ENCODE peak calls at places on chromosomes 11 and 22, in five cellular contexts. One of them, this sample, is unnamed. For H3K9me2 and H3K4me1, the result is how much of the 10 kb centered on the place peaks cover.

GRCh38 chr11:75475767-75476650 is 43.0 kb upstream of the KLHL35 start:
- DNase-seq in PC-3: peak
- DNase-seq in HCT116: no peak
- DNase-seq in GM23248: peak
- DNase-seq in MM.1S: no peak
- DNase-seq in this sample: peak

GRCh38 chr22:49413551-49413950 is 414.1 kb downstream of the BRD1 start:
- DNase-seq in PC-3: no peak
- DNase-seq in MM.1S: no peak
- DNase-seq in GM23248: no peak
- DNase-seq in HCT116: no peak
- DNase-seq in this sample: no peak

GRCh38 chr11:134040386-134041297 is 28.2 kb upstream of the JAM3 start:
- DNase-seq in GM23248: peak
- DNase-seq in HCT116: no peak
- DNase-seq in PC-3: no peak
- DNase-seq in MM.1S: no peak
- DNase-seq in this sample: no peak

GRCh38 chr11:95076416-95076815 is 9.7 kb downstream of the SRSF8 start:
- DNase-seq in HCT116: no peak
- DNase-seq in PC-3: peak
- DNase-seq in MM.1S: peak
- DNase-seq in GM23248: peak
- DNase-seq in this sample: no peak

GRCh38 chr22:46355369-46355995 is 20.0 kb downstream of the TRMU start:
- DNase-seq in GM23248: peak
- DNase-seq in PC-3: peak
- DNase-seq in HCT116: no peak
- DNase-seq in MM.1S: peak
- DNase-seq in this sample: peak

GRCh38 chr11:61280883-61281580 is 14.1 kb downstream of the VWCE start:
- DNase-seq in PC-3: no peak
- DNase-seq in MM.1S: no peak
- DNase-seq in HCT116: no peak
- DNase-seq in GM23248: no peak
- DNase-seq in this sample: no peak

GRCh38 chr11:134272381-134273316 is 3.5 kb upstream of the GLB1L3 start:
- DNase-seq in GM23248: peak
- DNase-seq in HCT116: no peak
- DNase-seq in MM.1S: no peak
- DNase-seq in PC-3: no peak
- DNase-seq in this sample: no peak

GRCh38 chr11:68044145-68044813 is 5.5 kb downstream of the TCIRG1 start:
- DNase-seq in HCT116: no peak
- DNase-seq in PC-3: no peak
- DNase-seq in MM.1S: no peak
- DNase-seq in GM23248: no peak
- DNase-seq in this sample: no peak

GRCh38 chr11:58832246-58832645 is 12.3 kb downstream of the GLYATL2 start:
- DNase-seq in PC-3: peak
- DNase-seq in HCT116: no peak
- DNase-seq in GM23248: peak
- DNase-seq in MM.1S: no peak
- DNase-seq in this sample: no peak

GRCh38 chr11:65072631-65072966 is 11.2 kb downstream of the CDCA5 start:
- DNase-seq in HCT116: no peak
- DNase-seq in MM.1S: no peak
- DNase-seq in GM23248: no peak
- DNase-seq in PC-3: no peak
- DNase-seq in this sample: no peak

DNA sequence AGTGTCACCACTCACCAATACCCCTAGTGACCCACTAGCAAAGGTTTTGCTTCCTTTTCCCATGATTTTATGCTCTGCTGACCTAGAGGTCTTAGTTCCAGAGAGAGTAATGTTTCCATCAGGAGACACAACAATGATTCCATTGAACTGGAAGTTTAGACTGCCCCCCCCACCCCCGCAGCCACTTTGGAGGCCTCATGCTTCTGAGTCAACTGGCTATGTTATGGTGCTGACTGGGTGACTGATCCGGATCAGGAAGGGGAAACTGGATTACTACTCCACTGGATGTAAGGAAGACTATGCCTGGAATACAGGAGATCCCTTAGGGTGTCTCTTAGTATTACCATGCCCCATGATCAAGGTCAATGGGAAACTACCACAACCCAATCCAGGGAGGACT is 633.6 kb downstream of the OPCML start:
- DNase-seq in MM.1S: no peak
- DNase-seq in HCT116: no peak
- DNase-seq in GM23248: no peak
- DNase-seq in PC-3: no peak
- DNase-seq in this sample: no peak
- H3K9me2 ChIP-seq in MM.1S: under half
- H3K9me2 ChIP-seq in HCT116: under half
- H3K9me2 ChIP-seq in GM23248: under half
- H3K9me2 ChIP-seq in PC-3: under half
- H3K9me2 ChIP-seq in this sample: under half

GRCh38 chr11:71999813-72000590 is 1.3 kb downstream of the IL18BP start:
- DNase-seq in GM23248: no peak
- DNase-seq in HCT116: no peak
- DNase-seq in MM.1S: no peak
- DNase-seq in PC-3: no peak
- DNase-seq in this sample: no peak

GRCh38 chr11:72001255-72001654 is 2.5 kb downstream of the IL18BP start:
- DNase-seq in MM.1S: no peak
- DNase-seq in PC-3: no peak
- DNase-seq in GM23248: no peak
- DNase-seq in HCT116: no peak
- DNase-seq in this sample: no peak

GRCh38 chr11:71999360-71999759 is 651 bp downstream of the IL18BP start:
- DNase-seq in HCT116: no peak
- DNase-seq in MM.1S: no peak
- DNase-seq in PC-3: no peak
- DNase-seq in GM23248: peak
- DNase-seq in this sample: no peak

GRCh38 chr11:72001834-72002591 is 3.3 kb downstream of the IL18BP start:
- DNase-seq in GM23248: no peak
- DNase-seq in MM.1S: no peak
- DNase-seq in PC-3: no peak
- DNase-seq in HCT116: no peak
- DNase-seq in this sample: no peak

GRCh38 chr11:72000591-72000867 is 1.8 kb downstream of the IL18BP start:
- DNase-seq in PC-3: no peak
- DNase-seq in GM23248: no peak
- DNase-seq in MM.1S: no peak
- DNase-seq in HCT116: no peak
- DNase-seq in this sample: no peak
- H3K4me1 ChIP-seq in PC-3: under half
- H3K4me1 ChIP-seq in GM23248: under half
- H3K4me1 ChIP-seq in MM.1S: under half
- H3K4me1 ChIP-seq in HCT116: under half
- H3K4me1 ChIP-seq in this sample: under half

DNA sequence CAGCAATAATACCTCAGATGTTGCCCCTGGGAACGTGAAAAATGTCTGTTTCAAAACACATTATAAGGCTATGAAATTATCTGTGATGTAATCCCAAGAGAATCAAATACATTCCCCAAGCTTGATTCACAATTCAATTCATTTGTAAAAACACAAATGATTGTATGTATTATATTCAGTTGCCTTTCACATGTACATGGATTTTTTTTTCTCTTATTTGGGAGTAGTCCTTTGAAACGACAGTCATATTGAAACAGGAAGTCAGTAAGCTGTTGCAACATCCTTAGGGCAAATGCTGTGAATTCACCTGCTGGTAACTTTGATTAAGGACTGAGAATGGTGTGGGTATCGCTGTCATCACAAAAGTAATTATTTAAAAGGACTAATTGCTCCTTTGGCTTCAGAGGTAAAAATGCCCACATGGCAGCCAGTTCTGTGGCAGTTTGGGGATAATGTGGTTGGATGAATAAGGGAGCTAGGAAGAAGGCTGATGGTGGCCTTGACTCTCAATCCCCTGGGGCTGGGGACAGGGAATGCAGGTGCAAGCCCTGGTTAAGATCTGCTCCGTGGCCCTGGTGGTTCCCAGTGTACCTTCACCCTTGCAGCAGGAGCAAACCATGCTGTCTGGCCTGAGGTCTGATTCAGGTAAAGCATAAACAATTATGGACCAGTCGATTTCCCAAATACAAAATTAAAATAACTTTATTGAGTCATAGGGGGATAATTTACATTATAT is 13.3 kb downstream of the EHF start:
- DNase-seq in PC-3: peak
- DNase-seq in HCT116: no peak
- DNase-seq in GM23248: peak
- DNase-seq in MM.1S: peak
- DNase-seq in this sample: peak
- H3K27ac ChIP-seq in PC-3: peak
- H3K27ac ChIP-seq in HCT116: peak
- H3K27ac ChIP-seq in GM23248: no peak
- H3K27ac ChIP-seq in MM.1S: peak
- H3K27ac ChIP-seq in this sample: no peak

GRCh38 chr22:27429476-27429875 is 372.1 kb downstream of the MN1 start:
- DNase-seq in MM.1S: no peak
- DNase-seq in PC-3: no peak
- DNase-seq in HCT116: no peak
- DNase-seq in GM23248: no peak
- DNase-seq in this sample: no peak
- H3K9me2 ChIP-seq in MM.1S: under half
- H3K9me2 ChIP-seq in PC-3: under half
- H3K9me2 ChIP-seq in HCT116: under half
- H3K9me2 ChIP-seq in GM23248: under half
- H3K9me2 ChIP-seq in this sample: under half